ENCODE peak calls at places on chromosome 3, in six cellular contexts. M is pancreas, Z is GM23338, Q is skeletal muscle cell, Y is thoracic aorta, V is transverse colon. H is an unnamed sample.

GRCh38 chr3:28948685-28949084 is 332.2 kb upstream of the RBMS3 start:
- DNase-seq in M (no peak), Z (no peak), Q (no peak), Y (no peak), V (no peak), H (no peak)

GRCh38 chr3:55162031-55162784 is 234.3 kb upstream of the LRTM1 start:
- DNase-seq in M (no peak), Z (no peak), Q (no peak), Y (no peak), V (no peak), H (peak; percentile 47)

GRCh38 chr3:126130081-126130855 is 46.3 kb upstream of the SLC41A3 start:
- DNase-seq in M (peak; percentile 12), Z (no peak), Q (no peak), Y (no peak), V (peak; percentile 13), H (no peak)

GRCh38 chr3:184314700-184315505 is 497 bp downstream of the EIF4G1 start:
- DNase-seq in M (peak; percentile 83), Z (peak; percentile 66), Q (peak; percentile 55), Y (peak; percentile 55), V (peak; percentile 87), H (peak; percentile 86)

GRCh38 chr3:112149136-112149535 is 16.1 kb upstream of the GCSAM start:
- DNase-seq in M (no peak), Z (no peak), Q (no peak), Y (no peak), V (no peak), H (no peak)

GRCh38 chr3:50154476-50154839 is 666 bp upstream of the SEMA3F start:
- DNase-seq in M (no peak), Z (peak; percentile 51), Q (no peak), Y (no peak), V (no peak), H (no peak)

GRCh38 chr3:177905895-177906511 is 630.2 kb upstream of the KCNMB2 start:
- DNase-seq in M (peak; percentile 45), Z (peak; percentile 27), Q (peak; percentile 57), Y (no peak), V (no peak), H (peak; percentile 57)

GRCh38 chr3:63462732-63463131 is 184.6 kb downstream of the SYNPR start:
- DNase-seq in M (no peak), Z (peak; percentile 18), Q (no peak), Y (no peak), V (no peak), H (no peak)

GRCh38 chr3:184582583-184582982 is 21.0 kb downstream of the EPHB3 start:
- DNase-seq in M (no peak), Z (peak; percentile 87), Q (no peak), Y (no peak), V (no peak), H (no peak)

GRCh38 chr3:70433091-70433490 is 120.7 kb upstream of the MDFIC2 start:
- DNase-seq in M (no peak), Z (no peak), Q (no peak), Y (no peak), V (no peak), H (no peak)

GRCh38 chr3:52202384-52203077 is 4.6 kb downstream of the ALAS1 start:
- DNase-seq in M (no peak), Z (no peak), Q (no peak), Y (no peak), V (no peak), H (no peak)

GRCh38 chr3:14879161-14879888 is 60.6 kb downstream of the FGD5 start:
- DNase-seq in M (no peak), Z (peak; percentile 68), Q (no peak), Y (no peak), V (peak; percentile 64), H (peak; percentile 23)

GRCh38 chr3:33751320-33751719 is 33.3 kb upstream of the CLASP2 start:
- DNase-seq in M (no peak), Z (no peak), Q (no peak), Y (no peak), V (no peak), H (no peak)

GRCh38 chr3:169699536-169700050 is 36.1 kb upstream of the MECOM start:
- DNase-seq in M (peak; percentile 19), Z (no peak), Q (peak; percentile 79), Y (no peak), V (no peak), H (peak; percentile 91)

GRCh38 chr3:45664558-45664957 is 24.6 kb upstream of the SACM1L start:
- DNase-seq in M (peak; percentile 9), Z (no peak), Q (no peak), Y (no peak), V (peak; percentile 53), H (no peak)
- H3K4me3 ChIP-seq in M (no peak overlapping the region), Z (no peak overlapping the region), Q (no peak overlapping the region), Y (peak overlapping the region; percentile 51), V (no peak overlapping the region), H (no peak overlapping the region)

GRCh38 chr3:195893516-195893915 is 14.8 kb downstream of the TNK2 start:
- DNase-seq in M (no peak), Z (no peak), Q (no peak), Y (no peak), V (no peak), H (no peak)

GRCh38 chr3:195893916-195894315 is 14.4 kb downstream of the TNK2 start:
- DNase-seq in M (no peak), Z (no peak), Q (no peak), Y (no peak), V (no peak), H (no peak)

GRCh38 chr3:195892355-195893120 is 15.8 kb downstream of the TNK2 start:
- DNase-seq in M (peak; percentile 42), Z (no peak), Q (peak; percentile 47), Y (peak; percentile 56), V (peak; percentile 38), H (peak; percentile 77)

GRCh38 chr3:195892105-195892354 is 16.3 kb downstream of the TNK2 start:
- DNase-seq in M (no peak), Z (no peak), Q (no peak), Y (no peak), V (no peak), H (no peak)

GRCh38 chr3:195893121-195893449 is 15.3 kb downstream of the TNK2 start:
- DNase-seq in M (peak; percentile 60), Z (no peak), Q (no peak), Y (no peak), V (no peak), H (peak; percentile 78)
- H3K4me3 ChIP-seq in M (no peak overlapping the region), Z (no peak overlapping the region), Q (peak overlapping the region; percentile 51), Y (peak overlapping the region; percentile 69), V (no peak overlapping the region), H (no peak overlapping the region)

GRCh38 chr3:12886106-12886679 is 44.8 kb upstream of the RPL32 start:
- DNase-seq in M (no peak), Z (no peak), Q (no peak), Y (no peak), V (no peak), H (no peak)
- H3K4me3 ChIP-seq in M (no peak overlapping the region), Z (no peak overlapping the region), Q (no peak overlapping the region), Y (no peak overlapping the region), V (no peak overlapping the region), H (no peak overlapping the region)

GRCh38 chr3:133041524-133041829 is 3.3 kb downstream of the TMEM108 start:
- DNase-seq in M (no peak), Z (no peak), Q (no peak), Y (no peak), V (no peak), H (no peak)

GRCh38 chr3:133038089-133038730 is at the start of gene TMEM108:
- DNase-seq in M (peak; percentile 73), Z (peak; percentile 98), Q (peak; percentile 5), Y (peak; percentile 10), V (peak; percentile 52), H (peak; percentile 79)

GRCh38 chr3:133038731-133039398 is 674 bp downstream of the TMEM108 start:
- DNase-seq in M (peak; percentile 25), Z (peak; percentile 76), Q (no peak), Y (no peak), V (no peak), H (peak; percentile 9)

GRCh38 chr3:133040696-133041523 is 2.7 kb downstream of the TMEM108 start:
- DNase-seq in M (peak; percentile 79), Z (peak; percentile 94), Q (peak; percentile 22), Y (peak; percentile 16), V (peak; percentile 61), H (peak; percentile 65)

GRCh38 chr3:133037440-133037839 is 751 bp upstream of the TMEM108 start:
- DNase-seq in M (no peak), Z (no peak), Q (no peak), Y (no peak), V (no peak), H (no peak)
- H3K4me3 ChIP-seq in M (no peak overlapping the region), Z (peak overlapping the region; percentile 86), Q (peak overlapping the region; percentile 64), Y (peak overlapping the region; percentile 84), V (no peak overlapping the region), H (peak overlapping the region; percentile 46)

DNA sequence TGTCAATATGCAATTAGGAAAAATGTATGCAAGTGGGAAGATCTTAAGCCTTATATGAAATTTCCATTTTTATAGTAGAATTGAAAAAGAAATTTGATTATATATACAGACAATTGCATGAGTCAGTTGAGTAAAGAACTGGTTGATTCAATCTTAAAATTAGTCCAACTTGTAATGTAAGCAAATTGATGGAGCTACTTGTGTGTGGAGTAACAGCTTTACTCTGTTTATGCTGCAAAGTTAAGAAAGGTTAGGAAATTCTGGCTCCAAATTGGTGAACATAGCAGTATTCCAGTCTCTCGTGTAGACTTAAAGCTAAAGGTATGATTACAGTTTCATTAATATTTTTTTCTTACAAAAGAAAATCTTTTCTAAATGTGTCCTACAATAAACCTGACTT is 4.0 kb downstream of the TNFSF10 start:
- DNase-seq in M (no peak), Z (no peak), Q (no peak), Y (no peak), V (no peak), H (no peak)
- H3K4me3 ChIP-seq in M (no peak overlapping the region), Z (no peak overlapping the region), Q (no peak overlapping the region), Y (no peak overlapping the region), V (no peak overlapping the region), H (no peak overlapping the region)

GRCh38 chr3:127390365-127391025 is 102.6 kb upstream of the PRR20G start:
- DNase-seq in M (no peak), Z (no peak), Q (no peak), Y (no peak), V (no peak), H (no peak)
- H3K4me3 ChIP-seq in M (no peak overlapping the region), Z (no peak overlapping the region), Q (no peak overlapping the region), Y (no peak overlapping the region), V (no peak overlapping the region), H (no peak overlapping the region)

H was measured in MG63.